ENCODE peak calls at places on chromosomes 16 and 17, in five cellular contexts. A, Y, N, D and J are unnamed samples.

GRCh38 chr17:18184143-18185007 is 747 bp downstream of the ALKBH5 start:
- DNase-seq in Y (no peak), D (peak; percentile 61), N (peak; percentile 45), A (peak; percentile 44), J (no peak)

GRCh38 chr17:57328109-57328882 is 72.0 kb downstream of the MSI2 start:
- DNase-seq in Y (no peak), D (no peak), A (peak; percentile 50), N (no peak), J (no peak)

GRCh38 chr17:49404371-49404770 is 10.3 kb downstream of the PHB1 start:
- DNase-seq in D (no peak), A (no peak), N (no peak), Y (no peak), J (no peak)

GRCh38 chr16:61871837-61872777 is 164.1 kb downstream of the CDH8 start:
- DNase-seq in Y (no peak), D (no peak), N (no peak), A (no peak), J (no peak)

GRCh38 chr16:88892065-88892464 is 25.6 kb upstream of the PABPN1L start:
- DNase-seq in D (no peak), Y (no peak), N (no peak), A (no peak), J (no peak)

GRCh38 chr16:89411335-89411850 is 79.0 kb downstream of the ANKRD11 start:
- DNase-seq in Y (no peak), A (no peak), N (no peak), D (no peak), J (no peak)

GRCh38 chr16:2956566-2956956 is 7.5 kb upstream of the KREMEN2 start:
- DNase-seq in A (no peak), Y (no peak), N (no peak), D (no peak), J (no peak)

GRCh38 chr17:65553646-65554567 is 7.5 kb downstream of the AXIN2 start:
- DNase-seq in Y (no peak), N (no peak), D (peak; percentile 39), A (peak; percentile 57), J (no peak)

GRCh38 chr16:78184554-78185183 is 85.2 kb downstream of the WWOX start:
- DNase-seq in A (peak; percentile 79), D (no peak), N (no peak), Y (no peak), J (peak; percentile 30)

GRCh38 chr17:34066528-34066927 is 188.6 kb upstream of the CCL2 start:
- DNase-seq in D (no peak), A (no peak), Y (no peak), N (no peak), J (no peak)

GRCh38 chr17:4487820-4488716 is 10.6 kb upstream of the SPNS2 start:
- DNase-seq in A (no peak), N (no peak), Y (no peak), D (no peak), J (no peak)

GRCh38 chr17:60351012-60351695 is 40.8 kb downstream of the USP32 start:
- DNase-seq in D (no peak), A (no peak), N (no peak), Y (no peak), J (no peak)

GRCh38 chr17:81870155-81870977 is 771 bp downstream of the ARHGDIA start:
- DNase-seq in A (peak; percentile 76), N (no peak), Y (no peak), D (peak; percentile 48), J (peak; percentile 40)

GRCh38 chr17:57577751-57578607 is 167.1 kb downstream of the CCDC182 start:
- DNase-seq in Y (no peak), N (peak; percentile 35), D (peak; percentile 80), A (peak; percentile 76), J (peak; percentile 53)

GRCh38 chr17:38870259-38871165 is 654 bp downstream of the LASP1 start:
- DNase-seq in D (peak; percentile 77), N (peak; percentile 79), Y (no peak), A (peak; percentile 24), J (no peak)

GRCh38 chr17:46771601-46772012 is 46.9 kb downstream of the WNT3 start:
- DNase-seq in Y (no peak), A (no peak), D (no peak), N (no peak), J (no peak)

GRCh38 chr17:38352245-38353083 is 820 bp downstream of the SOCS7 start:
- DNase-seq in D (peak; percentile 33), N (peak; percentile 26), Y (no peak), A (peak; percentile 35), J (peak; percentile 10)

GRCh38 chr16:69894675-69895074 is 56.5 kb upstream of the CLEC18A start:
- DNase-seq in D (no peak), A (no peak), N (no peak), Y (no peak), J (no peak)

GRCh38 chr17:78798695-78799559 is 16.9 kb upstream of the CYTH1 start:
- DNase-seq in Y (no peak), D (no peak), N (no peak), A (peak; percentile 32), J (no peak)

GRCh38 chr17:39920218-39921210 is 2.1 kb upstream of the GSDMB start:
- DNase-seq in D (no peak), N (no peak), Y (no peak), A (no peak), J (no peak)

GRCh38 chr16:75742424-75743047 is 16.2 kb upstream of the CPHXL start:
- DNase-seq in N (no peak), Y (peak; percentile 12), A (no peak), D (no peak), J (no peak)

GRCh38 chr16:70705056-70705455 is 19.2 kb upstream of the MTSS2 start:
- DNase-seq in A (no peak), Y (no peak), D (no peak), N (no peak), J (no peak)

GRCh38 chr16:85746431-85747227 is 4.3 kb downstream of the C16orf74 start:
- DNase-seq in Y (peak; percentile 89), N (no peak), A (peak; percentile 50), D (no peak), J (no peak)

GRCh38 chr17:79086609-79087427 is 12.2 kb downstream of the ENGASE start:
- DNase-seq in A (no peak), Y (no peak), D (no peak), N (no peak), J (no peak)

DNA sequence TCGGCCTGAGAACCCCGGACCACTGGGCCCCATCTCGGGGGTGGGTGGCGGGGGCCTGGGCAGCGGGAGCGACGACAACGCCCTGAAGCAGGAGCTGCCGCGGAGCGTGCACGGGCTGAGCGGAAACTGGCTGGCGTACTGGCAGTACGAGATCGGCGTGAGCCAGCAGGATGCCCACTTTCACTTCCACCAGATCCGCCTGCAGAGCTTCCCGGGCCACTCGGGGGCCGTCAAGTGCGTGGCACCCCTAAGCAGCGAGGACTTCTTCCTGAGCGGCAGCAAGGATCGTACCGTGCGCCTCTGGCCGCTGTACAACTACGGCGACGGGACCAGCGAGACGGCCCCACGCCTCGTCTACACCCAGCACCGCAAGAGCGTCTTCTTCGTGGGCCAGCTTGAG is 8.9 kb upstream of the SERPINF2 start:
- DNase-seq in D (no peak), Y (no peak), N (no peak), A (no peak), J (no peak)
- H3K36me3 ChIP-seq in D (no peaks in the 10 kb centered on the region), Y (no peaks in the 10 kb centered on the region), N (peaks cover 62% of the 10 kb centered on the region), A (no peaks in the 10 kb centered on the region), J (peaks cover 13% of the 10 kb centered on the region)

GRCh38 chr16:81614654-81615359 is 164.3 kb upstream of the PLCG2 start:
- DNase-seq in Y (no peak), D (no peak), A (no peak), N (no peak), J (no peak)
- H3K36me3 ChIP-seq in Y (peaks cover 7% of the 10 kb centered on the region), D (no peaks in the 10 kb centered on the region), A (peaks cover 15% of the 10 kb centered on the region), N (peaks cover 8% of the 10 kb centered on the region), J (peaks cover 7% of the 10 kb centered on the region)

GRCh38 chr17:67108411-67108810 is 64.1 kb downstream of the CACNG1 start:
- DNase-seq in A (no peak), N (no peak), Y (no peak), D (no peak), J (no peak)
- H3K36me3 ChIP-seq in A (peaks cover 71% of the 10 kb centered on the region), N (peaks cover 76% of the 10 kb centered on the region), Y (peaks cover 26% of the 10 kb centered on the region), D (no peaks in the 10 kb centered on the region), J (peaks cover 27% of the 10 kb centered on the region)

GRCh38 chr17:32941419-32942032 is 13.6 kb downstream of the TMEM98 start:
- DNase-seq in N (no peak), A (no peak), Y (no peak), D (no peak), J (no peak)
- H3K36me3 ChIP-seq in N (peaks cover 8% of the 10 kb centered on the region), A (peaks cover 41% of the 10 kb centered on the region), Y (no peaks in the 10 kb centered on the region), D (no peaks in the 10 kb centered on the region), J (peaks cover 20% of the 10 kb centered on the region)

GRCh38 chr16:67882374-67883145 is 2.1 kb upstream of the NRN1L start:
- DNase-seq in N (peak; percentile 72), A (no peak), D (no peak), Y (no peak), J (no peak)

GRCh38 chr16:67885545-67885944 is 860 bp downstream of the NRN1L start:
- DNase-seq in A (no peak), N (no peak), Y (no peak), D (no peak), J (no peak)

GRCh38 chr16:67883146-67883871 is 1.4 kb upstream of the NRN1L start:
- DNase-seq in Y (no peak), D (no peak), N (no peak), A (no peak), J (no peak)

GRCh38 chr16:67884684-67885083 is at the start of gene NRN1L:
- DNase-seq in N (peak; percentile 90), Y (no peak), D (peak; percentile 92), A (no peak), J (peak; percentile 84)

DNA sequence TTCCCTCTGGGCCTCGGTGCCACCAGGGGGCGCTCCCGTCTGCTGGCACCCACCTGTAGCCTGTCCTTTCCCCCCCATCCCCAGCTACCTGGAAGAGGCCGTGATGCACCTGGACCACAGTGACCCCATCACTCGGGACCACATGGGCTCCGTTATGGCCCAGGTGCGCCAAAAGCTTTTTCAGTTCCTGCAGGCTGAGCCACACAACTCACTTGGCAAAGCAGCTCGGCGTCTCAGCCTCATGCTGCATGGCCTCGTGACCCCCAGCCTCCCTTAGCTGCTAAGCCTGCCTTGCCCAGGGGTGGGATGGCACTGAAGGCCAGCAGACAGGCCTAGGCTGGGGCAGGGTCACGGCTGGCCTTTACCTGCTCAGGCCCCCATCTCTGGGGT is 818 bp upstream of the NRN1L start:
- DNase-seq in Y (peak; percentile 29), N (peak; percentile 54), D (peak; percentile 52), A (peak; percentile 37), J (no peak)
- H3K36me3 ChIP-seq in Y (peaks cover 44% of the 10 kb centered on the region), N (peaks cover 56% of the 10 kb centered on the region), D (no peaks in the 10 kb centered on the region), A (peaks cover 73% of the 10 kb centered on the region), J (peaks cover 61% of the 10 kb centered on the region)